ENCODE peak calls at places on chromosome 16, in seven cellular contexts. C is Panc1, F is transverse colon, V is GM23248, Q is foreskin keratinocyte, U is heart left ventricle, K is left lung. L is an unnamed sample. For H3K27me3 and H3K4me1, the result is how much of the 10 kb centered on the place peaks cover.

GRCh38 chr16:61829631-61830030 is 206.6 kb downstream of the CDH8 start:
- DNase-seq in V (no peak), F (no peak), K (no peak), Q (no peak), U (no peak), C (no peak), L (no peak)

GRCh38 chr16:89918453-89919347 is at the start of gene MC1R:
- DNase-seq in F (no peak), U (peak), C (no peak), V (peak), Q (no peak), K (peak), L (no peak)

GRCh38 chr16:9738690-9739089 is 443.5 kb downstream of the GRIN2A start:
- DNase-seq in C (no peak), F (no peak), U (no peak), Q (no peak), V (no peak), K (no peak), L (no peak)

GRCh38 chr16:53872248-53873221 is 168.6 kb downstream of the FTO start:
- DNase-seq in U (no peak), F (no peak), V (peak), K (no peak), Q (peak), C (no peak), L (no peak)

GRCh38 chr16:19429271-19429670 is 11.6 kb downstream of the TMC5 start:
- DNase-seq in V (no peak), K (no peak), F (no peak), U (no peak), C (no peak), Q (no peak), L (no peak)

GRCh38 chr16:13421726-13422125 is 498.2 kb upstream of the ERCC4 start:
- DNase-seq in V (no peak), F (no peak), K (no peak), C (no peak), U (no peak), Q (no peak), L (no peak)

GRCh38 chr16:67411339-67411738 is 4.9 kb downstream of the ZDHHC1 start:
- DNase-seq in V (no peak), U (no peak), K (no peak), F (no peak), C (no peak), Q (no peak), L (no peak)

GRCh38 chr16:91484-91883 is 13.5 kb downstream of the MPG start:
- DNase-seq in Q (no peak), F (no peak), V (no peak), K (no peak), U (peak), C (no peak), L (no peak)

GRCh38 chr16:83420206-83420760 is 387.5 kb upstream of the HSBP1 start:
- DNase-seq in Q (no peak), K (no peak), C (no peak), V (peak), U (no peak), F (no peak), L (no peak)

GRCh38 chr16:62638964-62639861 is 603.0 kb upstream of the CDH8 start:
- DNase-seq in C (peak), F (no peak), U (no peak), V (peak), Q (no peak), K (no peak), L (no peak)

GRCh38 chr16:67151431-67152097 is 766 bp upstream of the B3GNT9 start:
- DNase-seq in F (no peak), C (no peak), U (no peak), Q (no peak), V (peak), K (no peak), L (no peak)

GRCh38 chr16:67177743-67178699 is 5.7 kb downstream of the MATCAP1 start:
- DNase-seq in V (peak), U (peak), F (peak), C (no peak), K (peak), Q (peak), L (peak)

GRCh38 chr16:53085539-53086450 is 31.0 kb downstream of the CHD9 start:
- DNase-seq in F (no peak), V (peak), U (no peak), C (no peak), K (no peak), Q (peak), L (no peak)

GRCh38 chr16:21590791-21591190 is 8.6 kb upstream of the METTL9 start:
- DNase-seq in V (peak), C (no peak), Q (no peak), K (no peak), F (no peak), U (no peak), L (no peak)

GRCh38 chr16:29663020-29663828 is at the start of gene SPN:
- DNase-seq in U (no peak), C (no peak), V (no peak), F (peak), K (no peak), Q (no peak), L (no peak)

GRCh38 chr16:23699100-23699499 is 13.9 kb downstream of the ERN2 start:
- DNase-seq in C (no peak), V (no peak), F (peak), K (no peak), U (no peak), Q (peak), L (no peak)

GRCh38 chr16:28974007-28974436 is 556 bp upstream of the SPNS1 start:
- DNase-seq in U (peak), C (no peak), Q (peak), V (peak), F (peak), K (peak), L (peak)

GRCh38 chr16:88066234-88066633 is 115.0 kb downstream of the BANP start:
- DNase-seq in K (no peak), C (no peak), V (no peak), U (peak), F (no peak), Q (no peak), L (no peak)

GRCh38 chr16:84700518-84701277 is 898 bp downstream of the USP10 start:
- DNase-seq in C (no peak), F (peak), Q (no peak), U (no peak), K (no peak), V (peak), L (no peak)

GRCh38 chr16:47727131-47727530 is 266.0 kb downstream of the PHKB start:
- DNase-seq in V (no peak), Q (no peak), U (no peak), F (no peak), K (no peak), C (no peak), L (no peak)

GRCh38 chr16:51148674-51149228 is 2.3 kb downstream of the SALL1 start:
- DNase-seq in U (no peak), K (no peak), V (peak), C (no peak), Q (no peak), F (no peak), L (no peak)

GRCh38 chr16:85612801-85613608 is at the start of gene GSE1:
- DNase-seq in K (peak), Q (peak), C (no peak), U (peak), V (peak), F (peak), L (peak)

GRCh38 chr16:66275795-66276428 is 90.6 kb upstream of the CDH5 start:
- DNase-seq in Q (peak), V (peak), K (no peak), U (no peak), F (peak), C (peak), L (no peak)

GRCh38 chr16:47958726-47959125 is 197.1 kb downstream of the ABCC12 start:
- DNase-seq in F (no peak), C (no peak), V (no peak), U (no peak), Q (no peak), K (no peak), L (no peak)

GRCh38 chr16:57070424-57070823 is 22.0 kb upstream of the CPNE2 start:
- DNase-seq in U (no peak), F (no peak), K (no peak), C (no peak), Q (no peak), V (no peak), L (no peak)

GRCh38 chr16:23863511-23864422 is 28.0 kb downstream of the PRKCB start:
- DNase-seq in V (no peak), K (no peak), F (peak), Q (no peak), C (no peak), U (no peak), L (no peak)

GRCh38 chr16:57632568-57632967 is 4.1 kb downstream of the ADGRG1 start:
- DNase-seq in Q (no peak), K (peak), V (no peak), F (no peak), C (no peak), U (peak), L (no peak)

GRCh38 chr16:86026916-86027315 is 128.0 kb downstream of the IRF8 start:
- DNase-seq in K (no peak), U (no peak), V (no peak), C (no peak), F (no peak), Q (no peak), L (no peak)

GRCh38 chr16:80607204-80607603 is 66.4 kb downstream of the DYNLRB2 start:
- DNase-seq in U (no peak), Q (no peak), C (no peak), V (no peak), K (no peak), F (no peak), L (no peak)

GRCh38 chr16:68642436-68643064 is 2.6 kb upstream of the CDH3 start:
- DNase-seq in K (peak), U (no peak), V (peak), C (no peak), F (no peak), Q (no peak), L (no peak)

GRCh38 chr16:68644303-68644702 is 807 bp upstream of the CDH3 start:
- DNase-seq in U (no peak), V (no peak), F (no peak), Q (peak), C (no peak), K (no peak), L (no peak)

GRCh38 chr16:68643847-68644246 is 1.3 kb upstream of the CDH3 start:
- DNase-seq in F (no peak), Q (no peak), U (no peak), V (no peak), K (no peak), C (no peak), L (no peak)

GRCh38 chr16:68642047-68642435 is 3.1 kb upstream of the CDH3 start:
- DNase-seq in U (no peak), Q (no peak), K (no peak), F (no peak), C (no peak), V (no peak), L (no peak)

DNA sequence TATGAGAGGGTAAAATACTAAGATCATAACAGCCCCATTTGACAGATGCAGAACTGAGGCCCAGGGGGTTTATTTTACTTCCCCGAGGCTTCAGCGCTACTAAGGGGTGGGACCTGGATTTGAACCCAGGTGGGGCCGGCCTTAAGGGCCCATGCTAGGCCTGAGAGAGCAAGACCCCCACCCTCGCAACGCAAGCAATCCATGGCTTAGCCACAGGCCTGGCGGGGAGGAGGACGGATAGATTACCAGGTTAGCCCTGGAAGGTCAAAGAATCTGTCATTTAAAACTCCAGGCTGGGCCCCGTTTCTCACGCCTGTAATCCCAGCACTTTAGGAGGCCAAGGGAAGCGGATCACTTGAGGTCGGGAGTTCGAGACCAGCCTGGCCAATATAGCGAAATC is 1.9 kb upstream of the CDH3 start:
- DNase-seq in F (no peak), V (no peak), C (no peak), K (no peak), Q (no peak), U (no peak), L (no peak)
- H3K27me3 ChIP-seq in F (half or more), V (half or more), C (under half), K (half or more), Q (under half), U (half or more), L (under half)

GRCh38 chr16:3610698-3611144 is 685 bp downstream of the SLX4 start:
- DNase-seq in K (no peak), V (peak), U (no peak), F (no peak), Q (peak), C (no peak), L (no peak)
- H3K4me1 ChIP-seq in K (under half), V (under half), U (under half), F (under half), Q (under half), C (under half), L (under half)

GRCh38 chr16:15703029-15703736 is 53.1 kb downstream of the NDE1 start:
- DNase-seq in Q (no peak), U (no peak), K (peak), C (no peak), V (no peak), F (no peak), L (peak)
- H3K27ac ChIP-seq in Q (no peak), U (no peak), K (no peak), C (no peak), V (no peak), F (peak), L (no peak)

GRCh38 chr16:87044829-87045228 is 272.4 kb downstream of the C16orf95 start:
- DNase-seq in F (no peak), Q (no peak), K (no peak), U (no peak), V (no peak), C (no peak), L (peak)

GRCh38 chr16:87047221-87048037 is 269.8 kb downstream of the C16orf95 start:
- DNase-seq in C (no peak), K (no peak), Q (no peak), U (no peak), V (no peak), F (no peak), L (no peak)

GRCh38 chr16:87044031-87044380 is 273.2 kb downstream of the C16orf95 start:
- DNase-seq in V (no peak), Q (no peak), F (no peak), U (peak), C (no peak), K (no peak), L (no peak)

GRCh38 chr16:87046235-87046634 is 271.0 kb downstream of the C16orf95 start:
- DNase-seq in K (no peak), C (no peak), Q (no peak), F (no peak), U (no peak), V (no peak), L (no peak)

DNA sequence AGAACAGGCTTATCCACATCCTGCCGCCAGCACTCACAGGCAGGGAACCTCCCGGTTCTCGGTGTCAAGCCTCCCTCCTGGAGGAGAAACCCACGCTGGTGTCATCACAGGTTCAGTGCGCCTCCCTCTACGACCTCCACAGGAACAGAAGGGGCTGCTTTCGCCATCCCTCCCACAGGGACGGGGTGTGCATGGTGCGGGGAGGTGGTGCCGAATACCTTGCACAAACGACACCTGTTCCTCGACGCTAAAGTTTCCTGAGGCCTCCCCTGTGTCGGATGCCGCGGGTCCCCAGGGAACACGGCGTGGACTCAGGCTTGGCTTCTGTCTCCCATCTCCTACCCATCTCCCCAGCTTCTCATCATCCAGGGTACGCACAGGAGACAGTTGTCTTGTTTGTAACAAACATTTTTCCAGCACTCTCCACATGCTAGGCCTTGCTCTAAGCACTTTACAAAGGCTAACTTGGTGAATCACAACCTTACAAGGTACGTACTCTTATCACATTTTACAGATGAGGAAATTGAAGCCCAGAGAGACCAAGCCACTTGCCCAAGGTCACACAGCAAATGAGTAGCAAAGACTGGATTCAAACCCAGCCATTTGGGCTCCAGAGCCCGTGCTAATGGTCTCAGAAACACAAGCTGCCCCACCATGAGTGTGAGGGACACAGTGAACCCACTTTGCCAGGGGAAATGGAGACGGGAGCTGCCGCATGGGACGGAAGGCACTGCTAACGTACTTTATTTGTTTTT is 271.6 kb downstream of the C16orf95 start:
- DNase-seq in F (no peak), Q (no peak), V (no peak), C (no peak), U (no peak), K (no peak), L (no peak)
- H3K27me3 ChIP-seq in F (under half), Q (under half), V (half or more), C (under half), U (under half), K (half or more), L (under half)

GRCh38 chr16:71904239-71904638 is 8.9 kb downstream of the IST1 start:
- DNase-seq in K (peak), Q (no peak), U (no peak), V (no peak), C (no peak), F (no peak), L (no peak)
- H3K4me1 ChIP-seq in K (half or more), Q (under half), U (half or more), V (under half), C (under half), F (under half), L (under half)

DNA sequence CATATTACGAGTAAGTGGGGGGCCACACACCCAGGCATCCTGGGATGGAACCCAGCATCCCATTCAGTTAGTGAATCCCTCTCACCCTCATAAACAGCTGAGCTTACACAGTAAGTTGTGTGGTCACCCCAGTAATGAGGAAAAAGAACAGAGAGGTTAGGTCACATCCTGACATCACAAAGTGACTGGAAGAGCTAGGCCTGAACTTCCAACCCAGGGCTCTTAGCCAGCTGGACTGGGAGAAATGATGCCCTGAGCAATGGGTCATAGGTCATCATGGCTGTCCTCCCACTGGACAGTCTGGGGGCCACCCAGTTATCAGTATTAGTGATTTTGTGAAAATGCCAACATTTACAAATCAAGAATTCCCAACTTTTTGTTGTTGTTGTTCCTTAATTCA is 205.3 kb downstream of the ZNF423 start:
- DNase-seq in K (no peak), C (no peak), Q (no peak), V (no peak), U (no peak), F (no peak), L (peak)
- H3K27ac ChIP-seq in K (no peak), C (no peak), Q (no peak), V (no peak), U (no peak), F (no peak), L (no peak)